ENCODE peak calls at places on chromosomes 11 and 22, in eight cellular contexts. One of them, this sample, is unnamed. For H3K36me3, the result is how much of the 10 kb centered on the place peaks cover.

GRCh38 chr22:21946262-21946925 is 6.3 kb downstream of the PPM1F start:
- DNase-seq in gastrocnemius medialis: no peak
- DNase-seq in lower lobe of right lung: no peak
- DNase-seq in thyroid gland: no peak
- DNase-seq in A673: no peak
- DNase-seq in lung: no peak
- DNase-seq in SJSA1: no peak
- DNase-seq in GM23248: no peak
- DNase-seq in this sample: no peak

GRCh38 chr11:12126352-12127019 is 16.1 kb downstream of the MICAL2 start:
- DNase-seq in gastrocnemius medialis: no peak
- DNase-seq in lower lobe of right lung: peak
- DNase-seq in thyroid gland: no peak
- DNase-seq in A673: no peak
- DNase-seq in lung: peak
- DNase-seq in SJSA1: no peak
- DNase-seq in GM23248: peak
- DNase-seq in this sample: no peak

GRCh38 chr11:61092280-61092766 is 10.0 kb upstream of the CD5 start:
- DNase-seq in gastrocnemius medialis: no peak
- DNase-seq in lower lobe of right lung: no peak
- DNase-seq in thyroid gland: no peak
- DNase-seq in A673: no peak
- DNase-seq in lung: no peak
- DNase-seq in SJSA1: no peak
- DNase-seq in GM23248: no peak
- DNase-seq in this sample: no peak

GRCh38 chr22:41401781-41402648 is 20.3 kb downstream of the TEF start:
- DNase-seq in gastrocnemius medialis: peak
- DNase-seq in lower lobe of right lung: peak
- DNase-seq in thyroid gland: peak
- DNase-seq in A673: peak
- DNase-seq in lung: peak
- DNase-seq in SJSA1: no peak
- DNase-seq in GM23248: peak
- DNase-seq in this sample: peak

GRCh38 chr11:70201876-70202861 is 927 bp upstream of the FADD start:
- DNase-seq in gastrocnemius medialis: no peak
- DNase-seq in lower lobe of right lung: peak
- DNase-seq in thyroid gland: no peak
- DNase-seq in A673: no peak
- DNase-seq in lung: no peak
- DNase-seq in SJSA1: peak
- DNase-seq in GM23248: peak
- DNase-seq in this sample: no peak

GRCh38 chr11:116773203-116774112 is 671 bp upstream of the BUD13 start:
- DNase-seq in gastrocnemius medialis: no peak
- DNase-seq in lower lobe of right lung: no peak
- DNase-seq in thyroid gland: no peak
- DNase-seq in A673: peak
- DNase-seq in lung: no peak
- DNase-seq in SJSA1: peak
- DNase-seq in GM23248: peak
- DNase-seq in this sample: no peak

GRCh38 chr22:21690401-21690801 is 24.6 kb downstream of the PPIL2 start:
- DNase-seq in gastrocnemius medialis: no peak
- DNase-seq in lower lobe of right lung: no peak
- DNase-seq in thyroid gland: peak
- DNase-seq in A673: no peak
- DNase-seq in lung: no peak
- DNase-seq in SJSA1: no peak
- DNase-seq in GM23248: no peak
- DNase-seq in this sample: no peak

GRCh38 chr11:926341-926916 is 759 bp downstream of the AP2A2 start:
- DNase-seq in gastrocnemius medialis: peak
- DNase-seq in lower lobe of right lung: no peak
- DNase-seq in thyroid gland: peak
- DNase-seq in A673: peak
- DNase-seq in lung: peak
- DNase-seq in SJSA1: no peak
- DNase-seq in GM23248: peak
- DNase-seq in this sample: no peak

GRCh38 chr22:46546466-46547178 is 9.2 kb upstream of the CELSR1 start:
- DNase-seq in gastrocnemius medialis: no peak
- DNase-seq in lower lobe of right lung: peak
- DNase-seq in thyroid gland: peak
- DNase-seq in A673: no peak
- DNase-seq in lung: peak
- DNase-seq in SJSA1: peak
- DNase-seq in GM23248: peak
- DNase-seq in this sample: peak

GRCh38 chr11:85595285-85595884 is 31.8 kb downstream of the DLG2 start:
- DNase-seq in gastrocnemius medialis: no peak
- DNase-seq in lower lobe of right lung: no peak
- DNase-seq in thyroid gland: no peak
- DNase-seq in A673: peak
- DNase-seq in lung: no peak
- DNase-seq in SJSA1: no peak
- DNase-seq in GM23248: peak
- DNase-seq in this sample: no peak

GRCh38 chr11:34346551-34346950 is 11.3 kb downstream of the ABTB2 start:
- DNase-seq in gastrocnemius medialis: peak
- DNase-seq in lower lobe of right lung: no peak
- DNase-seq in thyroid gland: no peak
- DNase-seq in A673: no peak
- DNase-seq in lung: no peak
- DNase-seq in SJSA1: no peak
- DNase-seq in GM23248: peak
- DNase-seq in this sample: peak

DNA sequence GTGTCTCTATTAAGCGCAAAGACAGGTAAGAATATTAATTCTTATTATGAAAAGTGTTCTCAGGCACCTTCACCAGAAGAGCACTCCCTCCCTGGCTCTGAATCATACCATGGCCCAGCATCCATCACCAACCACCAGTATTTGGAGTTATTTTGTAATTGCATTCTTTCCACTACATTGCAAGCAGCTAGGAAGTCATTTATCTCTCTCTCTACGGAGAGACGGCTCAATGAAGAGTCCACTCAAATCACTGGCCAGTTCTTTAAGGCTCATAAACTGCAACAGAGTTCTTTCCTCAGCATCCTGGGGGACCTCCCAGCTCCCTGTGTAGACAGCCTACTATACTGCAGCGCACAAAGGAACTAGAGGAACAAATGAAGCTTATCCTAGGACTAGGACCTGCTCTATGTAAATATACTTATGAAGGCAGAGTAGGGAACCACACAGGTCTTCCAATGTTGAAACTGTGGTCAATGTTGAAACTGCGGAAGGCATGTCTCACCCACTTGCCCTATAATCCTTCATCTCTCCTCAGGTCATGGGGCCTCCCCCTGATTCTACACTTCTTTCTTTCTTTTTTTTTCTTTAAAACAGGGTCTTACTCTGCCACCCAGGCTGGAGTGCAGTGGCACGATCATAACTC is 63.4 kb downstream of the AAMDC start:
- DNase-seq in gastrocnemius medialis: no peak
- DNase-seq in lower lobe of right lung: no peak
- DNase-seq in thyroid gland: no peak
- DNase-seq in A673: no peak
- DNase-seq in lung: no peak
- DNase-seq in SJSA1: no peak
- DNase-seq in GM23248: peak
- DNase-seq in this sample: no peak
- H3K27ac ChIP-seq in gastrocnemius medialis: no peak
- H3K27ac ChIP-seq in lower lobe of right lung: no peak
- H3K27ac ChIP-seq in thyroid gland: no peak
- H3K27ac ChIP-seq in A673: no peak
- H3K27ac ChIP-seq in lung: no peak
- H3K27ac ChIP-seq in SJSA1: no peak
- H3K27ac ChIP-seq in GM23248: peak
- H3K27ac ChIP-seq in this sample: no peak

GRCh38 chr11:46846510-46846830 is 390 bp upstream of the CKAP5 start:
- DNase-seq in gastrocnemius medialis: no peak
- DNase-seq in lower lobe of right lung: no peak
- DNase-seq in thyroid gland: no peak
- DNase-seq in A673: no peak
- DNase-seq in lung: no peak
- DNase-seq in SJSA1: no peak
- DNase-seq in GM23248: no peak
- DNase-seq in this sample: no peak
- H3K36me3 ChIP-seq in gastrocnemius medialis: under half
- H3K36me3 ChIP-seq in lower lobe of right lung: under half
- H3K36me3 ChIP-seq in thyroid gland: under half
- H3K36me3 ChIP-seq in A673: under half
- H3K36me3 ChIP-seq in lung: under half
- H3K36me3 ChIP-seq in SJSA1: under half
- H3K36me3 ChIP-seq in GM23248: under half
- H3K36me3 ChIP-seq in this sample: under half

DNA sequence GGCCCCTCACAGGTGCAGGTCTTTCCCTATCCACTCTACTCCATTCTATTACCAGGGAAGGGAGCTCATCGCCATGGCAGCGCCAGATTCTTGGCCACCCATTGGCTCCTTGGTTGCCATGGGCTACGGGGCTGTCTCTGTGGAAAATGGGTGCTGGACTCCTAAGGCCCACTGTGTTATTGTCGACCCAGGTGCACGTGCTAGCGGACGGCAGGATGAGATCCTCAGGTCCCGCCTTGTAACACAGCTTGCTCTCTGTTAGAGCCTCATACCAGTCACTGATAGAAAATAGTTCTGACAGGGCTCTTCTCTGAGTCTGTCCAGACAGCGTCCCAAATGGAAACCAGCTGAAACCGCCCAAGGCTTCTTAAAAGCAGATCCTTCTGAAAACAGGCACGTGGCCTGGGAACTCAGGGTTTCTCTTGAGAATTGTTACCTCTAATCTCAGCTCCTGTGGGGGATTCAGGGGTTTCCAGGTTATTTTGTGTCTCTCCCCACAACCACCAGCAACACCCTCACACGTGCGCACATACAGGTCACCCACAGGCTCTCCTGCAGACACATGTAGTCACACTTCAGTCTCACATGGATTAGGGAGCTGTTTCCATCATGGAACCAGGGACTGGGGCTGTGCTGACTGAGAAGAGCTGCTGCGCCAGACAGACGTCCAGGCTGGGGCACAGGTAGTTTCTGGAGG is 1.5 kb downstream of the TUB start:
- DNase-seq in gastrocnemius medialis: no peak
- DNase-seq in lower lobe of right lung: no peak
- DNase-seq in thyroid gland: no peak
- DNase-seq in A673: no peak
- DNase-seq in lung: no peak
- DNase-seq in SJSA1: no peak
- DNase-seq in GM23248: peak
- DNase-seq in this sample: no peak
- H3K4me3 ChIP-seq in gastrocnemius medialis: no peak
- H3K4me3 ChIP-seq in lower lobe of right lung: no peak
- H3K4me3 ChIP-seq in thyroid gland: no peak
- H3K4me3 ChIP-seq in A673: no peak
- H3K4me3 ChIP-seq in lung: no peak
- H3K4me3 ChIP-seq in SJSA1: no peak
- H3K4me3 ChIP-seq in GM23248: peak
- H3K4me3 ChIP-seq in this sample: peak

DNA sequence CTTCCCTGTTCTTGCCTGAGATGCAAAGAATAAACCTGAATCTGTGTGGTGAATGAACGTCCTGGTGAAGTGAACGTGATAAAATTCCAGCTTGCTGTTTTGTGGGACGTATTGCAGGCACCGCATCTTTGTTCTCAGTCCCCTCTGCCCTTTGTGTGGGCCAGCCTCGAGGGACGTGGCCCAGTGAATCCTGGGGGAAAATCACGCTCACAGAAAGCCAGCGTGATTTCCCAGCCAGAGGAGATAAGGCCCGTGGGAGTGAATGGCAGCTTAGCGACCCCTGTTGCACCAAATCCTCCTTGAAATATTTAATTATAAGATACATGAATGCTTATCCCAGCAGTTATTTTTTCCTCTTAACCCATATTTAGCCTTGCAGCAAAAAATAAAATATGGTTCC is 129.1 kb downstream of the COMMD9 start:
- DNase-seq in gastrocnemius medialis: no peak
- DNase-seq in lower lobe of right lung: no peak
- DNase-seq in thyroid gland: no peak
- DNase-seq in A673: no peak
- DNase-seq in lung: no peak
- DNase-seq in SJSA1: no peak
- DNase-seq in GM23248: no peak
- DNase-seq in this sample: peak
- H3K27ac ChIP-seq in gastrocnemius medialis: no peak
- H3K27ac ChIP-seq in lower lobe of right lung: no peak
- H3K27ac ChIP-seq in thyroid gland: no peak
- H3K27ac ChIP-seq in A673: no peak
- H3K27ac ChIP-seq in lung: no peak
- H3K27ac ChIP-seq in SJSA1: no peak
- H3K27ac ChIP-seq in GM23248: no peak
- H3K27ac ChIP-seq in this sample: peak

This sample was measured in left ventricle myocardium inferior.